ENCODE peak calls at places on chromosome 3, in six cellular contexts. I is suprapubic skin, V is Peyer's patch, K is mucosa of descending colon, G is thyroid gland, L is pancreas. A is an unnamed sample.

GRCh38 chr3:141280690-141281089 is 49.1 kb downstream of the PXYLP1 start:
- DNase-seq in K (no peak), V (no peak), G (no peak), I (no peak), L (no peak), A (no peak)

GRCh38 chr3:129838086-129838485 is 55.4 kb downstream of the TMCC1 start:
- DNase-seq in V (no peak), I (no peak), G (no peak), K (no peak), L (no peak), A (no peak)

GRCh38 chr3:176490357-176490756 is 706.9 kb downstream of the TBL1XR1 start:
- DNase-seq in L (no peak), I (no peak), K (no peak), V (no peak), G (no peak), A (no peak)

GRCh38 chr3:118587037-118587741 is 447.5 kb downstream of the IGSF11 start:
- DNase-seq in I (no peak), G (no peak), K (no peak), L (no peak), V (no peak), A (no peak)

GRCh38 chr3:62374375-62374876 is 1.1 kb upstream of the FEZF2 start:
- DNase-seq in K (no peak), G (no peak), L (no peak), V (no peak), I (no peak), A (peak)

GRCh38 chr3:143301502-143301901 is 181.9 kb downstream of the CHST2 start:
- DNase-seq in L (no peak), I (no peak), V (no peak), K (no peak), G (no peak), A (no peak)

GRCh38 chr3:111539351-111540331 is 2.4 kb upstream of the CD96 start:
- DNase-seq in G (peak), K (peak), V (peak), I (no peak), L (peak), A (peak)

GRCh38 chr3:63768888-63769287 is 50.2 kb upstream of the C3orf49 start:
- DNase-seq in L (no peak), G (no peak), K (no peak), I (no peak), V (no peak), A (no peak)

GRCh38 chr3:58032186-58032585 is 24.0 kb downstream of the FLNB start:
- DNase-seq in L (no peak), V (no peak), G (no peak), I (no peak), K (no peak), A (no peak)

GRCh38 chr3:47846186-47846879 is 43.4 kb downstream of the DHX30 start:
- DNase-seq in G (no peak), I (no peak), L (no peak), V (no peak), K (no peak), A (no peak)

GRCh38 chr3:97884724-97885123 is 62.9 kb downstream of the CRYBG3 start:
- DNase-seq in V (no peak), L (no peak), I (no peak), K (no peak), G (no peak), A (no peak)

GRCh38 chr3:156860873-156861272 is 34.7 kb downstream of the LEKR1 start:
- DNase-seq in L (no peak), K (no peak), G (no peak), V (no peak), I (no peak), A (no peak)

GRCh38 chr3:7978104-7978457 is 523.5 kb upstream of the LMCD1 start:
- DNase-seq in L (no peak), V (no peak), I (no peak), K (no peak), G (no peak), A (no peak)

GRCh38 chr3:197226179-197226578 is 72.2 kb downstream of the DLG1 start:
- DNase-seq in G (no peak), I (no peak), V (no peak), L (no peak), K (no peak), A (no peak)

GRCh38 chr3:101940521-101940992 is 91.2 kb downstream of the NFKBIZ start:
- DNase-seq in G (no peak), V (no peak), I (no peak), L (no peak), K (no peak), A (peak)

GRCh38 chr3:17025594-17026139 is 140.9 kb downstream of the PLCL2 start:
- DNase-seq in G (no peak), V (no peak), K (no peak), I (no peak), L (no peak), A (no peak)

GRCh38 chr3:141050913-141051632 is at the start of gene SPSB4:
- DNase-seq in K (peak), V (peak), I (no peak), L (peak), G (peak), A (no peak)

GRCh38 chr3:60948488-60948887 is 302.8 kb downstream of the FHIT start:
- DNase-seq in I (no peak), K (no peak), L (no peak), V (no peak), G (no peak), A (peak)

GRCh38 chr3:27568393-27568792 is 84.2 kb upstream of the SLC4A7 start:
- DNase-seq in V (no peak), K (peak), G (peak), I (no peak), L (peak), A (peak)

GRCh38 chr3:193214445-193214844 is 26.6 kb upstream of the PLAAT1 start:
- DNase-seq in V (no peak), G (no peak), L (no peak), K (no peak), I (no peak), A (peak)

GRCh38 chr3:53938645-53939044 is 47.0 kb upstream of the SELENOK start:
- DNase-seq in V (no peak), G (peak), I (no peak), K (no peak), L (no peak), A (peak)

GRCh38 chr3:41600616-41601015 is 361.3 kb downstream of the ULK4 start:
- DNase-seq in G (no peak), K (no peak), V (no peak), I (no peak), L (no peak), A (no peak)

GRCh38 chr3:82641701-82642100 is 880.3 kb upstream of the GBE1 start:
- DNase-seq in L (no peak), V (no peak), I (no peak), K (no peak), G (no peak), A (no peak)

GRCh38 chr3:176562381-176562780 is 634.9 kb downstream of the TBL1XR1 start:
- DNase-seq in G (no peak), V (no peak), K (no peak), I (no peak), L (no peak), A (no peak)

GRCh38 chr3:79297242-79297641 is 470.6 kb downstream of the ROBO1 start:
- DNase-seq in L (no peak), K (no peak), G (no peak), I (no peak), V (no peak), A (peak)

GRCh38 chr3:98596902-98597500 is 3.6 kb upstream of the CPOX start:
- DNase-seq in V (no peak), I (no peak), K (no peak), L (no peak), G (no peak), A (peak)

DNA sequence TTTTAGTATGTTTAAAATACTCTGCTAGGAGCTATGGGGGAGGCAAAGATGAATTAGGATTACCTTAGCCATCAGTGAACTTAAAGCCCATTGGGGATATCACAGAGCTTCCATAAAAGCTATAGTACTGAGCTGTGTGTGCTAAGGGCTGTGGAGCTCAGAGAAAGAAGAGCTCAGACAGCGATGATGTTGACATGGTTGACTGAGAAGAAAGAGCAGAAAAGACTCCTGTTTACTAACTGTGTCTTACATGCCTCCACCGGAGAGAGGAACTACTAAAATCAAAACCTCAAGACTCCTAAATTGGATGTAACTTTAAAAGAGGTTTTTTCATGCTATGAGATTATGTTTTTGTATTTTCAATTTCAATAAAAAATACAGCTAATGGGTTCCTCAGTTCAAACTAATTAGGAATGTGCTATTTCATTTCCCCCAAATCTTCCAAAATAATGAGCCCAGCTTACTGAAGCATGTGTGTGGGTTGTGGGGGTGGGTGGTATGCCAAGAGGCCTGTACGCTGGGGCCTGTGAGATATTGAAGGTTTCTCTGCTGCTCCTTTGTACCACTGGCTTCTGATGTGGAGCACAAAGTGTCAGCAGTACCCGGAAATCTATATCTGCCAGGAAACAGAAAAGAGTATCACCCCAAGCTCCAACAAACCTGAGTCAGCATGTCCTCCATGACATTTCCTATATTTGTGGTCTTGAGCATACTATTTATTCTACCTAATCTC is 22.7 kb downstream of the DGKG start:
- DNase-seq in L (no peak), V (no peak), I (no peak), G (no peak), K (no peak), A (no peak)
- H3K4me3 ChIP-seq in L (no peak), V (no peak), I (no peak), G (no peak), K (no peak), A (no peak)

DNA sequence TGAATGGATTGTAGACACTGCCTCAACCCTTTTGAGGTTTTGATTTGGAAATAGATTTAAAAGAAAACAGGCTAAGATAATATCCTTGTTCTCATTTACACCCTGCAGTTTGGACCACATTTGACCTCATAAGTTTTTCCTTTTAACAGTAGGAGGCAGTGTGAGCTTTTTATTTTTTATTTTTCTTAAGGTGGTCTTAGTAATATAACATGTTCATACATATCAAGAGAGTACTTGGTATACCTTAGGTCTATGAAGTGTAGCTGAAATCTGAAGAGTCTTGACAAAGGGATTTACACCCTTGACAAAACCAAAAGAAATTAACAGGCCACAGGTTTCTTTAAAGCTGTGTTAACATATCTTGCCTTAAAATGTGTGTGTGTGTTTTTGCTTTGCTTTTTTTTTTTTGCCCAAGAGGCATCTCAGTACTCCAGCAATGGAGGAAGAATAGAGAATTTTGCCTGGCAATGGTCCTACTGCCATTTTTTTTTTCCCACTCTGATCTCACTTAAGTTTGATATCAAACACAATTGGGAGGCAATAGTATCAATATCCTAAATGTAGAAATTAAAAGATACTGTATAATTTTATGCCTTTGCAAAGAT is 3.3 kb downstream of the RAP2B start:
- DNase-seq in L (no peak), I (no peak), V (no peak), K (no peak), G (no peak), A (peak)
- H3K4me3 ChIP-seq in L (peak), I (peak), V (no peak), K (no peak), G (no peak), A (peak)

DNA sequence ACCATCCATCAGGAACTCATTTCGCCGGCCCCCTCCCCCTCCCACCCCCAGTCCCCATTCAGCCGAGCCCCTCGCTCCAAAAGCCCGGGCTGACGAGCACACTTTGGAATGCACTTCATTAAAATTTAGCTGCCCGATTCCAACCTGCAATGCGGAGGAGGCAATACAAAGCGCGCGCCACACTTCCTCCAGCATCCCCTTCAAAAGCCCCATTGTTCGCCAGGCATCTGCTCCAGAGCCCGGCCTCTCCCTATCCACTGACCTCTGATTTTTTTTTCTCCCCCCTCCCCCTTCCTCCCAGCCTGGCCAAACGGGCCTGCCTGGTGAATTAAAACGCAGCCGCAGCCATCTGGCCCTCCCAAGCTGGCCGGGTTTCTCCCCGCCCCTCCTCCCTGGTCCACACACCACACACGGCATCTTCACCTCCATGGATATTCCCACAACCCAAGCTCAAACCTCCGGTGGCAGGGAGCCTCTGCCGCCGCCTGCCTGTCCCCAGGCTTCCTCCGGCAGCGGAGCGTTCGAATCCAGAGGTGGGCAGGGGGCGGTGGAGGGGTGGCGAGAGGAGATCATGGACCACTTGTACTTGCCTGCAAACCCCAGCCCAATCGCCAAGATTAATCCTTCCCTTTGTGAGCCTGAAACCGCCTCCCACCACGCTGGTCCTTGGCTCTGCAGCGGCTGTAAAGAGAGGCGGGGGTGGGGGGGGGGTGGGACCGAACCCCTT is 441.3 kb downstream of the MAGI1 start:
- DNase-seq in L (peak), G (peak), V (peak), I (no peak), K (peak), A (peak)
- H3K4me3 ChIP-seq in L (no peak), G (no peak), V (no peak), I (peak), K (no peak), A (peak)

GRCh38 chr3:145620486-145620885 is 540.5 kb downstream of the PLOD2 start:
- DNase-seq in I (no peak), L (no peak), K (no peak), V (no peak), G (no peak), A (no peak)
- H3K4me3 ChIP-seq in I (no peak), L (no peak), K (no peak), V (no peak), G (no peak), A (no peak)